ENCODE peak calls at places on chromosomes 11 and 22, in four cellular contexts. B is fibroblast of lung, J is suprapubic skin, K is adipocyte. L is an unnamed sample. For H3K27me3, the result is how much of the 10 kb centered on the place peaks cover.

GRCh38 chr11:58900479-58901420 is 38.5 kb upstream of the GLYATL1 start:
- DNase-seq in B (peak), J (peak), K (peak), L (peak)

GRCh38 chr11:27282806-27283205 is 80.2 kb downstream of the CCDC34 start:
- DNase-seq in B (peak), K (peak), J (no peak), L (no peak)

GRCh38 chr11:75293903-75294302 is 53.3 kb downstream of the TPBGL start:
- DNase-seq in B (no peak), K (no peak), J (no peak), L (no peak)

GRCh38 chr22:36085476-36086169 is 57.0 kb upstream of the RBFOX2 start:
- DNase-seq in J (no peak), B (no peak), K (no peak), L (no peak)

GRCh38 chr11:94828088-94828487 is 59.9 kb downstream of the AMOTL1 start:
- DNase-seq in J (no peak), B (no peak), K (no peak), L (no peak)

GRCh38 chr11:103295704-103296103 is 186.5 kb downstream of the DYNC2H1 start:
- DNase-seq in K (no peak), J (no peak), B (peak), L (no peak)

GRCh38 chr22:43433904-43434600 is 22.2 kb downstream of the MPPED1 start:
- DNase-seq in B (no peak), K (no peak), J (peak), L (no peak)

GRCh38 chr22:31561238-31561887 is 65.0 kb downstream of the SFI1 start:
- DNase-seq in K (peak), J (peak), B (peak), L (peak)

GRCh38 chr11:46338636-46338987 is 8.7 kb upstream of the DGKZ start:
- DNase-seq in J (no peak), B (no peak), K (no peak), L (no peak)

GRCh38 chr11:134536219-134536618 is 124.2 kb upstream of the B3GAT1 start:
- DNase-seq in K (no peak), J (no peak), B (no peak), L (no peak)

GRCh38 chr11:1880746-1881441 is 10.8 kb downstream of the PRR33 start:
- DNase-seq in B (no peak), J (peak), K (no peak), L (no peak)

GRCh38 chr11:287821-288327 is 1.1 kb upstream of the PGGHG start:
- DNase-seq in K (no peak), J (peak), B (no peak), L (no peak)

GRCh38 chr22:49151256-49152131 is 676.2 kb downstream of the BRD1 start:
- DNase-seq in J (peak), B (no peak), K (no peak), L (no peak)

GRCh38 chr11:14308114-14308896 is 50.7 kb downstream of the RRAS2 start:
- DNase-seq in K (peak), B (peak), J (no peak), L (peak)

GRCh38 chr11:6721343-6721742 is 38.2 kb upstream of the MRPL17 start:
- DNase-seq in B (no peak), J (no peak), K (no peak), L (no peak)

GRCh38 chr11:62725686-62726085 is 1.6 kb downstream of the HNRNPUL2 start:
- DNase-seq in B (no peak), K (peak), J (peak), L (peak)

GRCh38 chr11:94938399-94939055 is 34.8 kb downstream of the CWC15 start:
- DNase-seq in K (peak), B (peak), J (peak), L (no peak)

GRCh38 chr11:70495351-70496310 is 97.3 kb downstream of the CTTN start:
- DNase-seq in J (no peak), B (no peak), K (no peak), L (no peak)

GRCh38 chr11:46362146-46363030 is 15.1 kb downstream of the DGKZ start:
- DNase-seq in K (no peak), B (no peak), J (no peak), L (no peak)

GRCh38 chr11:103652013-103652412 is 384.4 kb upstream of the DDI1 start:
- DNase-seq in K (no peak), B (peak), J (no peak), L (peak)

GRCh38 chr11:57764527-57764926 is 2.9 kb downstream of the CTNND1 start:
- DNase-seq in J (no peak), K (no peak), B (no peak), L (no peak)

GRCh38 chr11:13440100-13440855 is 22.7 kb downstream of the BTBD10 start:
- DNase-seq in K (peak), J (no peak), B (peak), L (peak)

GRCh38 chr22:44297662-44298061 is 15.1 kb downstream of the SHISAL1 start:
- DNase-seq in K (no peak), J (no peak), B (no peak), L (no peak)

GRCh38 chr22:23685205-23685784 is 5.5 kb upstream of the RGL4 start:
- DNase-seq in J (no peak), K (no peak), B (peak), L (peak)

GRCh38 chr22:34850010-34850409 is 215.9 kb upstream of the ISX start:
- DNase-seq in K (no peak), B (no peak), J (no peak), L (no peak)

GRCh38 chr11:3865388-3866193 is 10.1 kb downstream of the STIM1 start:
- DNase-seq in B (peak), J (no peak), K (peak), L (peak)

GRCh38 chr11:18700375-18700774 is 1.8 kb downstream of the TMEM86A start:
- DNase-seq in J (no peak), K (no peak), B (no peak), L (peak)

GRCh38 chr11:2208691-2209369 is 37.2 kb upstream of the TH start:
- DNase-seq in K (no peak), J (peak), B (no peak), L (peak)

GRCh38 chr11:64526795-64527194 is 64.2 kb upstream of the SLC22A12 start:
- DNase-seq in K (no peak), B (no peak), J (no peak), L (no peak)
- H3K27me3 ChIP-seq in K (half or more), B (under half), J (half or more), L (under half)

DNA sequence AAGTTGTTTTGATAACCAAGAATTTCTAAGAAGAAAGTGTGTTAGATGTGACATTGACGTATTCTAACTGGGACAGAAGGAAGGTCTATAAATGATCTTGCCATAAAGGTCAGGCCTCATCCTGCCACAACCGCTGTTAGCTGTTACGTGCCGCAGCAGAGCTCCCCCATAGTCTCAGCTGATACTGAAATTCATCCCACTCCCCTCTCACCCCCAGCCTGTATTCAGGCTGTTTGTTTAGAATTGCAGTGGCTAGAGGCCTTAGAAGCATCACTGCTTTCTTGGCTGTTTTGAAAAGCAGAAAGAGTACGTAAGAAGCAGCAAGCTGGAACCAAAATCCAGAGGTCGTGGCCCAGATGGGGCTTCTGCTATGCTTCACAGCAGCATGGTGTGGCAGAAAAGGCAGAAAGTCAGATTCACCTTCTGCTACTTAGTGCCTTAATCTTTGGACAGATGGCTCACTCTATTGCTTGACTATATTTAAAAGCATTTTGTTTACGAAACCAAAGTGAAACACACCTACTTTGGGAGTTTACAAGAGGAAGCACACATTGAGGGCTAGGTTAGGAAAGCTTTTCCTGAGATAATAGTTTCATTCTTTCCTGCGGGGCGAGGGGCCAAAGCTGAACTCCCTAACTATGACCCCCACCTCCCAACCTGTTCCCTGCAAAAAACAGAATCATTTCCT is 950 bp upstream of the LAYN start:
- DNase-seq in B (no peak), K (peak), J (no peak), L (no peak)
- H3K27me3 ChIP-seq in B (under half), K (under half), J (under half), L (under half)

DNA sequence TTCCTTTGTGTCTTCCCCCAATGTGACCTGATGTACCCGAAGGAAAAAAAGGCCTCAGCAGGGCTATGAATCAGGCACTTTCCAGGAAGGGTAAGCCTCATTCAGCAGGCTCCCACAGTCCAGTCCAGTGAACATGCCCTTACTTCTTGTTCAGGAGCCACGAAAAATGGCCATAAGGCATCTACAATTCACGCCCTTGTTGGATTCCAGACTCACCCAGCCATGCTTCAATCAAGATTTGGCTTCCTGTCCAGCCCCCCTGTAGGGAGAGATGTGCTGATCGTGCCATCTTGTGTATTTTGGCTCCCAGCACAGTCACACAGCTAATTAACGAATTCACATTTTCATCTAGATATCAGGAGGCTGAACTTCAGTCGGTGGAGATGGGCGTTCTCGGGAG is 9.9 kb upstream of the KCNJ5 start:
- DNase-seq in J (no peak), K (no peak), B (no peak), L (no peak)
- H3K27me3 ChIP-seq in J (under half), K (half or more), B (under half), L (under half)

DNA sequence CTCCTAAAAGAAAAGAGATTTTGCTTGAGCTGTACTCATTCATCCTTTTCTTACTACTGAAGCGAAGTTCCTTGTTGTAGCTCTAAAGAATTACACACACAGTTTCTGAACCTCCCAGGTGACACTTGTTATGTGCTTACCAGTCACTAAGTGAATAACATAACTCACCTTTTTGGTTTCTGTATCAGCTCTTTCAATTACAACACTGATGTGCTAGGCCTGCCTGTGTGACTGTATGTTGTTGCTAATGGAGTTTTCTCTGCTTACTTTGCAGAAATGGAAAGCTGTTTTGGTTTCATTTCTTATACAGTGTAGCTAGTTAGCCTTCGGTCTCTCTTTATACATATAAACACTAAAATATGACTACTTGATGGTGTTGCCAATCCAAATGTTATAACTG is 924.5 kb upstream of the TENM4 start:
- DNase-seq in J (no peak), B (peak), K (no peak), L (no peak)
- H3K27me3 ChIP-seq in J (under half), B (under half), K (under half), L (under half)

GRCh38 chr22:22599248-22599647 is 40.2 kb upstream of the PRAME start:
- DNase-seq in B (no peak), K (no peak), J (no peak), L (no peak)
- H3K27me3 ChIP-seq in B (under half), K (half or more), J (under half), L (under half)

L was measured in bronchial epithelial cell.